ENCODE peak calls at places on chromosomes 2 and 18, in five cellular contexts. F is omental fat pad; X is body of pancreas; P is adipocyte; S is activated CD8-positive, alpha-beta memory T cell treated with anti-CD3 and anti-CD28 coated beads for 48 hours. J is an unnamed sample.

GRCh38 chr2:20212459-20212870 is 12.5 kb downstream of the SDC1 start:
- DNase-seq in F (no peak), X (no peak), P (peak; percentile 45), S (no peak), J (no peak)

GRCh38 chr18:41449612-41450011 is 505.4 kb upstream of the PIK3C3 start:
- DNase-seq in F (no peak), X (no peak), P (no peak), S (no peak), J (no peak)

GRCh38 chr2:43266692-43267091 is 40.3 kb upstream of the ZFP36L2 start:
- DNase-seq in F (no peak), X (peak; percentile 70), P (no peak), S (no peak), J (no peak)

GRCh38 chr2:237927135-237927534 is 39.7 kb upstream of the UBE2F start:
- DNase-seq in F (no peak), X (no peak), P (no peak), S (no peak), J (no peak)

GRCh38 chr2:24509425-24509824 is 18.4 kb downstream of the NCOA1 start:
- DNase-seq in F (no peak), X (no peak), P (no peak), S (no peak), J (no peak)

GRCh38 chr2:45554764-45555163 is 56.3 kb downstream of the SRBD1 start:
- DNase-seq in F (no peak), X (no peak), P (peak; percentile 13), S (no peak), J (no peak)

GRCh38 chr2:169895294-169895985 is 68.2 kb downstream of the UBR3 start:
- DNase-seq in F (no peak), X (no peak), P (peak; percentile 64), S (no peak), J (peak; percentile 15)

GRCh38 chr2:237132799-237133198 is 47.1 kb downstream of the COPS8 start:
- DNase-seq in F (no peak), X (no peak), P (no peak), S (no peak), J (no peak)

GRCh38 chr18:3402962-3403585 is 46.9 kb upstream of the TGIF1 start:
- DNase-seq in F (no peak), X (no peak), P (peak; percentile 22), S (no peak), J (no peak)

GRCh38 chr2:151849413-151850010 is 21.3 kb upstream of the ARL5A start:
- DNase-seq in F (no peak), X (no peak), P (no peak), S (no peak), J (no peak)

GRCh38 chr2:208252766-208253492 is 1.9 kb downstream of the IDH1 start:
- DNase-seq in F (no peak), X (no peak), P (peak; percentile 17), S (no peak), J (no peak)

GRCh38 chr18:58606236-58606635 is 22.7 kb downstream of the ALPK2 start:
- DNase-seq in F (no peak), X (no peak), P (no peak), S (no peak), J (no peak)

GRCh38 chr2:237863659-237864029 is 4.2 kb downstream of the RAMP1 start:
- DNase-seq in F (no peak), X (no peak), P (no peak), S (no peak), J (no peak)

GRCh38 chr2:66962625-66963207 is 434.4 kb upstream of the ETAA1 start:
- DNase-seq in F (no peak), X (no peak), P (no peak), S (no peak), J (no peak)

GRCh38 chr2:226320073-226320948 is 479.3 kb downstream of the IRS1 start:
- DNase-seq in F (no peak), X (no peak), P (no peak), S (no peak), J (no peak)

GRCh38 chr18:10462597-10462996 is 8.2 kb downstream of the APCDD1 start:
- DNase-seq in F (no peak), X (no peak), P (no peak), S (no peak), J (no peak)